ENCODE peak calls at places on chromosome 1, in four cellular contexts. C, H, B and T are unnamed samples.

GRCh38 chr1:183279835-183280234 is 93.8 kb downstream of the LAMC2 start:
- DNase-seq in C (no peak), H (no peak), B (no peak), T (no peak)

GRCh38 chr1:6984533-6984932 is 199.3 kb downstream of the CAMTA1 start:
- DNase-seq in C (no peak), H (no peak), B (no peak), T (no peak)

GRCh38 chr1:200518524-200518923 is 102.0 kb downstream of the KIF14 start:
- DNase-seq in C (no peak), H (no peak), B (no peak), T (no peak)

GRCh38 chr1:51792864-51793263 is 85.7 kb downstream of the NRDC start:
- DNase-seq in C (no peak), H (no peak), B (no peak), T (no peak)

GRCh38 chr1:158002022-158002629 is 8.7 kb downstream of the KIRREL1 start:
- DNase-seq in C (no peak), H (no peak), B (no peak), T (no peak)

GRCh38 chr1:81921344-81921743 is 120.6 kb downstream of the ADGRL2 start:
- DNase-seq in C (no peak), H (no peak), B (no peak), T (no peak)

GRCh38 chr1:24619376-24619775 is 23.7 kb upstream of the SRRM1 start:
- DNase-seq in C (peak), H (no peak), B (no peak), T (no peak)

GRCh38 chr1:27539901-27540861 is 50.2 kb upstream of the WASF2 start:
- DNase-seq in C (no peak), H (no peak), B (no peak), T (no peak)

GRCh38 chr1:100785399-100786082 is 66.0 kb downstream of the VCAM1 start:
- DNase-seq in C (no peak), H (no peak), B (no peak), T (no peak)

GRCh38 chr1:32351859-32352745 is 10.2 kb downstream of the FAM229A start:
- DNase-seq in C (peak), H (no peak), B (peak), T (peak)

GRCh38 chr1:52967666-52968065 is 40.6 kb downstream of the SCP2 start:
- DNase-seq in C (no peak), H (no peak), B (no peak), T (no peak)

GRCh38 chr1:52973843-52974242 is 46.8 kb downstream of the SCP2 start:
- DNase-seq in C (no peak), H (no peak), B (no peak), T (no peak)

GRCh38 chr1:52970149-52970548 is 43.1 kb downstream of the SCP2 start:
- DNase-seq in C (no peak), H (no peak), B (peak), T (no peak)
- TF ChIP-seq CTCF in C (no peak), H (peak), B (no peak), T (no peak)

GRCh38 chr1:223547316-223548114 is 118.0 kb downstream of the CAPN8 start:
- DNase-seq in C (no peak), H (no peak), B (no peak), T (no peak)

GRCh38 chr1:223545325-223545724 is 120.2 kb downstream of the CAPN8 start:
- DNase-seq in C (no peak), H (no peak), B (no peak), T (no peak)

GRCh38 chr1:223553957-223554356 is 111.5 kb downstream of the CAPN8 start:
- DNase-seq in C (no peak), H (no peak), B (no peak), T (no peak)

GRCh38 chr1:223551610-223552009 is 113.9 kb downstream of the CAPN8 start:
- DNase-seq in C (no peak), H (no peak), B (no peak), T (no peak)

DNA sequence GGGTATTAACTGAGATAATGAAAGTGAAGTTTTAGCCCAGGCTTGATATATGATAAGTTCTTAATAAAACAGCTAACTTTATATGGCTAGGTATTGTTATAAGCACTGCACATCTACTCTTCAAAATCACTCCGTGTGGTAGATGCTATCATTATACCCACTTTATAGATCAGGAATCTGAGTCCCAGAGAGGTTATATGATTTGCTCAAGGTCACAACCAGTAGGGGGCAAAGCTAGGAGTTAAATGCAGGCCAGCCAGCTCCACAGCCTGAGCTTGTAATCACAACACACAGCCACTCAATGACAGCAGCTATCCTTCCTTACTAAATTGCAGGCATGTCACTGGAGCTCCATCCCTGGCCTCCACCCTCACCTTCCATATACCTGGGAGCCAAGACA is 115.8 kb downstream of the CAPN8 start:
- DNase-seq in C (no peak), H (no peak), B (no peak), T (no peak)
- TF ChIP-seq CTCF in C (no peak), H (no peak), B (no peak), T (no peak)

GRCh38 chr1:167413328-167413727 is 105.0 kb downstream of the CD247 start:
- DNase-seq in C (no peak), H (no peak), B (no peak), T (no peak)

GRCh38 chr1:167408355-167408754 is 110.0 kb downstream of the CD247 start:
- DNase-seq in C (no peak), H (no peak), B (no peak), T (no peak)

GRCh38 chr1:167412072-167412471 is 106.3 kb downstream of the CD247 start:
- DNase-seq in C (no peak), H (no peak), B (no peak), T (no peak)

GRCh38 chr1:167412920-167413319 is 105.4 kb downstream of the CD247 start:
- DNase-seq in C (no peak), H (no peak), B (no peak), T (no peak)

DNA sequence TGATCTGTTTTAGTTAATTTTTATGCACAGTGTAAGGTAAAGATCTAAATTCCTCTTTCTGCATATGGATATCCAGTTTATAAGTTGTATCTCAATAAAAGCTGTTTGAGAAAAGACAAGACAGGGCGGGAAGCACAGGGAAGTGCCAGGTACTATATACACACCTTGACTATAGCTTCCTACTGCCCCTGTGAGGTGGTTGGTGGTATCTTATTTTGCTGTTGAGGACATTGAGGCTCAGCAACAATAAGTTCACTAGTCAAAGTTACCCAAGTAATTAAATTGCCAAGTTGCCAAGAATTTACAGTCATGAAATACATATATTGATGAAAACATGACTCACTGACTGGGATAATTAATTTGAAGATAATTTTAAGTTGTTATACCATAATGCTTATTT is 109.1 kb downstream of the CD247 start:
- DNase-seq in C (no peak), H (no peak), B (no peak), T (no peak)
- TF ChIP-seq CTCF in C (no peak), H (no peak), B (no peak), T (no peak)

DNA sequence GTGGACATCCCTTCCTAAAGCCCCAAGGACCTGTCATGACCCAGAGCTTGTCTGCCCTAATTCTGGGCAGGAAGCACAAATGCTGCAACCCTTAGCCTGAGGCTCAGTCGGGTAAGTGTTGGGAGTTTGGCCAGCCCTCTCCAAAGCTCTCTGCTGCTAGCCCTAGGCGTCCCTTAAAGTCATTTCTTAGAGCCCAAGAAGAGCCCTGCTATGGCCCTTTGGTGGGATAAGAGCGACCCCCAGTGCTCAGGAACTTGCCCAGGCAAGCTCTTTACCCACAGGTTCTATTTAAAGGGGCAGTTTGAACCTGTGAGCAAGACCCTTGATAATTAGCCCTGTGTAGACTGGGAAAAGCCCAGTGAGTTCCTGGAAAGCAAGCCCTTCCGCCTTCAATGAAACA is 356.8 kb downstream of the RRAGC start:
- DNase-seq in C (no peak), H (peak), B (peak), T (peak)
- TF ChIP-seq CTCF in C (no peak), H (peak), B (peak), T (no peak)

GRCh38 chr1:1858382-1859086 is 32.4 kb downstream of the GNB1 start:
- DNase-seq in C (peak), H (no peak), B (peak), T (peak)
- TF ChIP-seq CTCF in C (no peak), H (no peak), B (no peak), T (no peak)

GRCh38 chr1:168321945-168322344 is 41.3 kb downstream of the TBX19 start:
- DNase-seq in C (no peak), H (no peak), B (no peak), T (no peak)
- TF ChIP-seq CTCF in C (no peak), H (peak), B (no peak), T (no peak)